ENCODE peak calls at places on chromosomes 6 and 20, in ten cellular contexts. K, M, R, F, X, H, S, C, I and A are unnamed samples.

GRCh38 chr6:170516783-170517616 is 36.1 kb downstream of the PSMB1 start:
- DNase-seq in H (peak), C (peak), I (peak), R (peak), K (peak), M (peak), F (peak), S (peak), X (peak), A (peak)

GRCh38 chr6:159309723-159310122 is 140.5 kb downstream of the FNDC1 start:
- DNase-seq in C (no peak), I (no peak), M (no peak), F (no peak), R (no peak), K (no peak), S (no peak), H (no peak), X (no peak), A (no peak)

GRCh38 chr6:160678744-160679401 is 14.8 kb upstream of the LPA start:
- DNase-seq in X (no peak), S (no peak), R (no peak), I (no peak), C (no peak), K (no peak), M (no peak), F (no peak), H (no peak), A (no peak)

GRCh38 chr6:18432180-18432579 is 45.0 kb downstream of the RNF144B start:
- DNase-seq in I (peak), C (no peak), X (peak), H (no peak), M (no peak), S (no peak), F (peak), K (peak), R (no peak), A (no peak)

GRCh38 chr6:159008656-159009288 is 8.8 kb upstream of the RSPH3 start:
- DNase-seq in C (no peak), R (no peak), X (no peak), K (no peak), F (peak), M (no peak), H (no peak), S (no peak), I (peak), A (no peak)

GRCh38 chr20:63896136-63896890 is 1.4 kb downstream of the DNAJC5 start:
- DNase-seq in F (peak), X (no peak), M (peak), S (peak), R (no peak), H (peak), I (peak), K (no peak), C (no peak), A (no peak)

GRCh38 chr6:11812951-11813350 is 34.3 kb upstream of the ADTRP start:
- DNase-seq in M (no peak), F (no peak), K (no peak), R (no peak), H (no peak), X (no peak), S (no peak), I (no peak), C (no peak), A (no peak)

GRCh38 chr20:19888269-19888669 is 128.9 kb upstream of the NAA20 start:
- DNase-seq in S (no peak), R (no peak), H (no peak), M (no peak), K (no peak), I (no peak), F (no peak), X (no peak), C (no peak), A (no peak)

GRCh38 chr6:34575326-34575725 is 19.2 kb upstream of the SPDEF start:
- DNase-seq in F (no peak), M (no peak), K (no peak), X (no peak), S (no peak), I (no peak), R (no peak), H (no peak), C (no peak), A (no peak)

GRCh38 chr6:9620687-9621086 is 794.2 kb downstream of the TFAP2A start:
- DNase-seq in F (no peak), H (no peak), S (no peak), X (no peak), R (no peak), C (no peak), I (no peak), K (no peak), M (no peak), A (no peak)

GRCh38 chr6:82976179-82976578 is 89.5 kb downstream of the UBE3D start:
- DNase-seq in K (no peak), M (no peak), X (no peak), H (no peak), C (no peak), R (no peak), I (no peak), F (no peak), S (no peak), A (no peak)

GRCh38 chr6:154984146-154984545 is 11.0 kb upstream of the TIAM2 start:
- DNase-seq in H (no peak), S (no peak), I (no peak), K (no peak), R (no peak), F (peak), M (no peak), C (no peak), X (no peak), A (no peak)

GRCh38 chr20:44001667-44002596 is 87.3 kb downstream of the TOX2 start:
- DNase-seq in K (no peak), I (no peak), R (no peak), F (no peak), H (no peak), C (no peak), X (no peak), S (no peak), M (no peak), A (no peak)

GRCh38 chr6:40931927-40932326 is 107.1 kb downstream of the UNC5CL start:
- DNase-seq in I (no peak), C (peak), F (peak), K (no peak), X (no peak), S (no peak), M (no peak), H (no peak), R (no peak), A (no peak)